ENCODE peak calls at places on chromosomes 11 and 22, in nine cellular contexts. L is ovary, F is Peyer's patch, N is IMR-90, M is A549, E is body of pancreas, Y is sigmoid colon, B is transverse colon, W is K562. Q is an unnamed sample.

GRCh38 chr11:133180201-133180600 is 352.1 kb downstream of the OPCML start:
- DNase-seq in F (no peak), W (no peak), E (no peak), B (no peak), Y (no peak), N (no peak), M (no peak), L (no peak), Q (no peak)

GRCh38 chr11:48044577-48044976 is 64.2 kb downstream of the PTPRJ start:
- DNase-seq in W (no peak), L (no peak), Y (no peak), N (no peak), M (no peak), F (no peak), B (no peak), E (peak; percentile 59), Q (peak; percentile 29)

GRCh38 chr11:93491941-93492340 is 51.2 kb downstream of the SMCO4 start:
- DNase-seq in F (no peak), M (no peak), E (no peak), Y (no peak), B (no peak), W (no peak), L (no peak), N (no peak), Q (no peak)

GRCh38 chr11:117519170-117519569 is 191.5 kb downstream of the CEP164 start:
- DNase-seq in F (no peak), B (no peak), N (no peak), L (no peak), E (peak; percentile 19), M (no peak), Y (no peak), W (no peak), Q (no peak)

GRCh38 chr11:104146421-104146820 is 17.5 kb downstream of the PDGFD start:
- DNase-seq in Y (no peak), L (no peak), E (no peak), W (no peak), M (no peak), N (no peak), B (no peak), F (no peak), Q (no peak)

GRCh38 chr11:68002575-68002942 is 1.3 kb downstream of the UNC93B1 start:
- DNase-seq in L (no peak), F (peak; percentile 75), B (no peak), E (peak; percentile 41), Y (no peak), W (no peak), M (no peak), N (no peak), Q (no peak)

GRCh38 chr11:92845390-92846185 is 123.9 kb upstream of the MTNR1B start:
- DNase-seq in Y (no peak), B (no peak), L (no peak), E (no peak), M (no peak), W (no peak), N (no peak), F (no peak), Q (no peak)

GRCh38 chr11:20308601-20309000 is 54.9 kb upstream of the HTATIP2 start:
- DNase-seq in Y (no peak), F (no peak), L (no peak), B (no peak), M (no peak), W (no peak), E (no peak), N (no peak), Q (no peak)

GRCh38 chr22:36566720-36567119 is 37.8 kb upstream of the EIF3D start:
- DNase-seq in N (no peak), F (no peak), W (no peak), M (no peak), Y (no peak), E (no peak), B (no peak), L (no peak), Q (no peak)

GRCh38 chr22:21444701-21445436 is 22.3 kb upstream of the TMEM191C start:
- DNase-seq in L (peak; percentile 15), E (peak; percentile 1), B (no peak), W (no peak), N (no peak), Y (peak; percentile 63), M (no peak), F (no peak), Q (no peak)

GRCh38 chr11:44728491-44728910 is 1.7 kb downstream of the TSPAN18 start:
- DNase-seq in L (no peak), E (no peak), M (no peak), Y (peak; percentile 72), F (no peak), W (no peak), B (no peak), N (no peak), Q (no peak)

GRCh38 chr11:30879322-30880020 is 293.3 kb upstream of the MPPED2 start:
- DNase-seq in L (no peak), N (no peak), F (no peak), W (no peak), M (no peak), Y (no peak), E (peak; percentile 8), B (no peak), Q (no peak)

GRCh38 chr11:57638005-57638760 is 11.5 kb downstream of the YPEL4 start:
- DNase-seq in W (no peak), N (peak; percentile 84), B (peak; percentile 44), L (peak; percentile 85), Y (peak; percentile 92), M (peak; percentile 89), F (no peak), E (peak; percentile 64), Q (no peak)

GRCh38 chr11:77039491-77040400 is 5.5 kb downstream of the B3GNT6 start:
- DNase-seq in B (peak; percentile 74), Y (peak; percentile 54), F (no peak), N (peak; percentile 33), M (no peak), E (peak; percentile 44), W (no peak), L (no peak), Q (peak; percentile 38)
- H3K4me3 ChIP-seq in B (peak overlapping the region; percentile 31), Y (peak overlapping the region; percentile 38), F (peak overlapping the region; percentile 31), N (peak overlapping the region; percentile 35), M (no peak overlapping the region), E (no peak overlapping the region), W (no peak overlapping the region), L (peak overlapping the region; percentile 28), Q (peak overlapping the region; percentile 5)

DNA sequence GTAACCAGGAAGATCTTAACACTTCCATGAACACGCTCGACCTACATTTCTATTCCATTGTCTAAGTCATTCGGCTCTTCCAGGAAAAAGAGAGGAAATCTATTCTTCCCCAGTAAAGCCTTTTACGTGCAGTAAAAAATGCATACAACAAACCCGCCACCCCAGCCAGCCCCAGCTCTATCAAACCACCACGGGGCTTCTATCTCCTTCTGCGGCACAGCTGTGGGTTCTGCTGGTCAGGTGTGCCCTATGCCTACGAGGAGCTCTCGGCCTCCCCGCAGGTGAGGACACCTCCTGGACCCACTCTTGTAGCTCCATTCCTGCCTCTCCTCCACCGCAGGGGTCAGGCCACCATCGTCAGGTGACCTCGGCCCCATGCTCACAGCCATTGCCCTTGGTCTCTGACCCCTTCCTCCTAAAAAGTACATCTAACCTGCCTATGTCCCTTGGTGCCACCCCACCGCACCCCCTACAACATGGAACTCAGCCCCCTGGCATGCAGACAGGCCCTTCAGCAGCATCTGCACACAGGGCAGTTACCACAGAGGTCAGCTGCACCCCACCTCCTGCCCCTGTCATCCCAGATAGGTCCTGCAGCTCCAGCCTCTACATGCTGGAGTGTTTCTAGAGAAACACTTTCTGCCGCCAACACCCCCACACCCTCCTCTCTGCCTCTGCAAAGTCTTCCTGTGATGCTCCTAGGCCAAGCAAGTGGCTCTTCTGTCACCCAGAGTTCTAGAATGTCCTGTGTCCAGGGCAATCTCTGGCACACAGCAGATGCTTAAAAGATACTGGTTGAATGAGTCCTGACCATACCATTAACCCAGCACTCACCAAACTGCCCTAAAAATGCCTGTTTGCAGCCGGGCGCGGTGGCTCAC is 3.1 kb downstream of the DEAF1 start:
- DNase-seq in N (no peak), B (no peak), Y (no peak), M (no peak), F (no peak), L (no peak), W (no peak), E (no peak), Q (no peak)
- H3K4me1 ChIP-seq in N (peaks cover 14% of the 10 kb centered on the region), B (peaks cover 37% of the 10 kb centered on the region), Y (peaks cover 27% of the 10 kb centered on the region), M (peaks cover 36% of the 10 kb centered on the region), F (peaks cover 27% of the 10 kb centered on the region), L (peaks cover 13% of the 10 kb centered on the region), W (peaks cover 26% of the 10 kb centered on the region), E (peaks cover 28% of the 10 kb centered on the region), Q (no peaks in the 10 kb centered on the region)

DNA sequence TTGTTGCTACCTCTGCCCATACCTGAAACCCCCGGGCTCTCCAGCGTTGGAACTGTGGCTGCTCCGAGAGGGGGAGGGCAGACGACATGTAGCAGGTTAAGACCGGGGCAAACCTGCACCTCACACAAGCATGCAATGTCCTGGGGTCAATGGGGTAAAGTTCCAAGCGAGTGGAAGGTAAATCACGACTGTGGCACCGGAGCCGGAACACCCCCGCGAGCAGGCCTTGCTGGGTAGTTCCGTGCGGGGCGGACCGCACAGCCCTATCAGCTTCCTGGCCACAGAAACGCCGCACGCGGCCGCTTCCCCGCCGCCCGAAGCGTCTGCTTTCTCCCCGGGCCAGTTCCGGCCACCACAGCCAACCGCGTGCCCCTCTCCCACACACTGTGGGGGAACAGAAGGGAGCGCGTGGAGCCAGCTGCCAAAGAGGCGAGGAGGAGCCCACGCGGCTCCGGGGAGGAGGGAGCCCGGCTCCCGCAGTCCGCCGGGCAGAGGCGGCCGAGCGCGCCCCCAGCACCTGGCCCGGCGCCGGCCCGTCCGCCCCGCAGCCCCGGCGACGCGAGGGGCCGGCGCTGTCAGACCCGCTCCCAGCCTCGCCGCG is 1.6 kb downstream of the SPTBN2 start:
- DNase-seq in E (peak; percentile 22), N (peak; percentile 11), L (no peak), B (peak; percentile 34), Y (peak; percentile 59), W (peak; percentile 60), M (peak; percentile 23), F (no peak), Q (no peak)
- TF ChIP-seq POLR2A in E (peak; percentile 19), N (no peak), L (no peak), B (no peak), Y (no peak), W (peak; percentile 70), M (peak; percentile 37), F (no peak), Q (no peak)

GRCh38 chr11:575324-575995 is 810 bp upstream of the PHRF1 start:
- DNase-seq in B (no peak), W (no peak), N (no peak), Y (no peak), E (peak; percentile 66), F (no peak), L (peak; percentile 55), M (no peak), Q (no peak)
- H3K4me3 ChIP-seq in B (peak overlapping the region; percentile 68), W (peak overlapping the region; percentile 66), N (peak overlapping the region; percentile 96), Y (peak overlapping the region; percentile 76), E (peak overlapping the region; percentile 23), F (peak overlapping the region; percentile 71), L (peak overlapping the region; percentile 73), M (peak overlapping the region; percentile 90), Q (peak overlapping the region; percentile 95)